ENCODE peak calls at places on chromosomes 6 and 20, in nine cellular contexts. R is heart right ventricle, H is lower lobe of right lung, X is K562, Q is foreskin fibroblast, P is psoas muscle, U is HFF-Myc, S is cardiac muscle cell, Z is endodermal cell. T is an unnamed sample.

GRCh38 chr20:34285450-34285849 is 17.7 kb downstream of the AHCY start:
- DNase-seq in R (no peak), X (no peak), S (no peak), Q (no peak), Z (no peak), P (no peak), U (no peak), H (no peak), T (no peak)

GRCh38 chr20:20466341-20466879 is 98.5 kb downstream of the INSM1 start:
- DNase-seq in X (no peak), H (no peak), Z (no peak), S (peak), U (no peak), R (no peak), P (peak), Q (peak), T (no peak)

GRCh38 chr6:94668896-94669295 is 908.4 kb upstream of the MANEA start:
- DNase-seq in Q (no peak), P (no peak), U (no peak), S (no peak), X (no peak), Z (no peak), H (no peak), R (no peak), T (no peak)

GRCh38 chr20:334578-334977 is 9.2 kb downstream of the SOX12 start:
- DNase-seq in R (no peak), Q (no peak), H (no peak), Z (no peak), S (no peak), U (no peak), P (no peak), X (no peak), T (no peak)

GRCh38 chr20:45011108-45011526 is 44.8 kb downstream of the STK4 start:
- DNase-seq in Z (peak), X (peak), R (peak), P (no peak), U (no peak), Q (peak), S (peak), H (no peak), T (no peak)

GRCh38 chr6:131862486-131862885 is 54.7 kb downstream of the ENPP1 start:
- DNase-seq in X (no peak), P (no peak), Z (no peak), H (no peak), Q (peak), R (no peak), S (no peak), U (no peak), T (no peak)

GRCh38 chr6:114108119-114109002 is 137.4 kb upstream of the HDAC2 start:
- DNase-seq in P (peak), Q (peak), X (peak), Z (peak), H (peak), S (peak), R (peak), U (peak), T (no peak)

GRCh38 chr20:9573598-9573997 is 59.2 kb downstream of the LAMP5 start:
- DNase-seq in P (no peak), Q (no peak), R (no peak), X (no peak), U (no peak), H (no peak), S (no peak), Z (peak), T (no peak)

GRCh38 chr6:8462694-8463093 is 27.3 kb upstream of the SLC35B3 start:
- DNase-seq in R (no peak), P (no peak), Z (no peak), Q (no peak), H (no peak), U (no peak), X (no peak), S (no peak), T (no peak)

GRCh38 chr20:23165307-23165750 is 79.2 kb upstream of the CD93 start:
- DNase-seq in U (no peak), R (no peak), S (no peak), Q (no peak), Z (peak), H (peak), X (no peak), P (no peak), T (no peak)

GRCh38 chr20:58021481-58021880 is 207.0 kb downstream of the ANKRD60 start:
- DNase-seq in S (peak), Q (no peak), U (no peak), H (no peak), R (peak), X (peak), P (peak), Z (peak), T (no peak)

GRCh38 chr6:144673807-144674206 is 388.7 kb downstream of the UTRN start:
- DNase-seq in P (no peak), S (no peak), H (no peak), U (no peak), R (no peak), X (no peak), Q (no peak), Z (no peak), T (no peak)

GRCh38 chr6:4134841-4135664 is at the start of gene ECI2:
- DNase-seq in P (peak), R (peak), Z (no peak), U (no peak), X (peak), S (no peak), H (peak), Q (peak), T (no peak)

GRCh38 chr6:124962617-124963415 is 579 bp downstream of the RNF217 start:
- DNase-seq in H (peak), U (no peak), Z (peak), Q (peak), S (peak), R (peak), X (peak), P (peak), T (no peak)

GRCh38 chr20:4919047-4919704 is 82.1 kb downstream of the SLC23A2 start:
- DNase-seq in X (no peak), Q (no peak), U (no peak), Z (peak), S (no peak), H (no peak), R (no peak), P (no peak), T (no peak)

GRCh38 chr6:166204852-166205650 is 37.4 kb upstream of the TBXT start:
- DNase-seq in X (no peak), U (no peak), P (no peak), Z (peak), S (no peak), H (no peak), R (no peak), Q (no peak), T (no peak)

GRCh38 chr6:41638002-41638800 is at the start of gene MDFI:
- DNase-seq in Z (peak), H (no peak), R (no peak), P (no peak), X (no peak), S (peak), Q (no peak), U (no peak), T (no peak)

GRCh38 chr6:166032366-166033171 is 135.1 kb downstream of the TBXT start:
- DNase-seq in X (no peak), P (peak), R (peak), U (no peak), S (peak), H (no peak), Q (peak), Z (peak), T (peak)

GRCh38 chr6:42049116-42049809 is 1.1 kb upstream of the TAF8 start:
- DNase-seq in X (no peak), R (no peak), P (peak), Z (no peak), H (no peak), U (no peak), Q (no peak), S (no peak), T (no peak)

GRCh38 chr6:16711551-16712249 is 49.6 kb downstream of the ATXN1 start:
- DNase-seq in P (no peak), H (no peak), R (no peak), U (no peak), Q (peak), X (no peak), Z (no peak), S (peak), T (no peak)

GRCh38 chr6:20699402-20699801 is 165.1 kb downstream of the CDKAL1 start:
- DNase-seq in S (no peak), X (no peak), R (no peak), Z (no peak), U (no peak), Q (no peak), H (no peak), P (no peak), T (no peak)

GRCh38 chr6:3396503-3397180 is 60.2 kb downstream of the SLC22A23 start:
- DNase-seq in S (no peak), H (no peak), X (no peak), R (no peak), Z (no peak), Q (no peak), P (no peak), U (no peak), T (no peak)

GRCh38 chr20:36097751-36098151 is 56.8 kb upstream of the EPB41L1 start:
- DNase-seq in X (no peak), H (no peak), U (no peak), S (no peak), Z (peak), R (no peak), Q (no peak), P (no peak), T (no peak)

GRCh38 chr6:3654898-3655297 is 96.6 kb downstream of the PXDC1 start:
- DNase-seq in Q (no peak), R (no peak), S (no peak), H (no peak), U (no peak), Z (no peak), P (no peak), X (no peak), T (no peak)

GRCh38 chr6:169639653-169640278 is 62.1 kb downstream of the WDR27 start:
- DNase-seq in U (no peak), P (no peak), S (no peak), Q (no peak), X (no peak), R (no peak), H (peak), Z (no peak), T (no peak)

GRCh38 chr6:126701799-126702198 is 361.9 kb downstream of the CENPW start:
- DNase-seq in Q (peak), R (no peak), H (no peak), Z (no peak), P (no peak), S (no peak), U (no peak), X (no peak), T (no peak)

GRCh38 chr6:68087399-68088133 is 547.5 kb upstream of the ADGRB3 start:
- DNase-seq in X (no peak), R (no peak), U (no peak), P (no peak), Q (peak), S (peak), H (no peak), Z (no peak), T (no peak)

GRCh38 chr6:391559-392440 is at the start of gene IRF4:
- DNase-seq in R (no peak), U (no peak), S (no peak), Z (peak), X (no peak), H (no peak), Q (peak), P (no peak), T (no peak)

GRCh38 chr20:46709459-46710148 is at the start of gene SLC2A10:
- DNase-seq in Z (peak), H (peak), P (peak), X (peak), Q (peak), R (peak), S (peak), U (no peak), T (no peak)

GRCh38 chr6:130994319-130995097 is 68.5 kb downstream of the EPB41L2 start:
- DNase-seq in X (no peak), R (no peak), H (no peak), Q (no peak), P (no peak), U (no peak), S (no peak), Z (peak), T (no peak)

GRCh38 chr6:38593419-38593818 is 46.3 kb downstream of the BTBD9 start:
- DNase-seq in X (no peak), R (no peak), S (peak), Z (no peak), U (no peak), P (no peak), H (no peak), Q (no peak), T (no peak)

GRCh38 chr20:56343861-56344381 is 14.9 kb upstream of the FAM210B start:
- DNase-seq in H (peak), S (peak), X (peak), Q (peak), R (no peak), U (no peak), P (peak), Z (peak), T (no peak)

GRCh38 chr20:61118429-61119224 is 133.4 kb upstream of the CDH4 start:
- DNase-seq in Q (no peak), U (no peak), S (no peak), P (no peak), H (no peak), Z (no peak), X (no peak), R (no peak), T (no peak)

GRCh38 chr6:34154668-34155447 is 9.0 kb upstream of the GRM4 start:
- DNase-seq in S (peak), Z (peak), U (no peak), P (peak), X (peak), R (no peak), H (no peak), Q (peak), T (no peak)

GRCh38 chr6:44349904-44350649 is 7.6 kb downstream of the SPATS1 start:
- DNase-seq in U (no peak), X (no peak), H (no peak), Z (no peak), R (no peak), S (no peak), P (no peak), Q (no peak), T (no peak)

GRCh38 chr6:154371337-154371736 is 14.7 kb upstream of the IPCEF1 start:
- DNase-seq in Z (no peak), R (no peak), X (no peak), P (no peak), U (no peak), S (no peak), H (no peak), Q (no peak), T (no peak)

GRCh38 chr20:57736738-57737347 is 27.0 kb upstream of the PMEPA1 start:
- DNase-seq in U (no peak), Z (no peak), R (no peak), X (no peak), P (no peak), S (no peak), H (peak), Q (no peak), T (no peak)

GRCh38 chr6:109834595-109835437 is 143.3 kb upstream of the GPR6 start:
- DNase-seq in S (no peak), Z (no peak), U (peak), Q (peak), R (no peak), H (no peak), X (no peak), P (no peak), T (no peak)

GRCh38 chr6:164401871-164402270 is 907.5 kb downstream of the C6orf118 start:
- DNase-seq in Q (no peak), U (no peak), P (no peak), S (no peak), Z (no peak), H (no peak), R (no peak), X (no peak), T (no peak)

DNA sequence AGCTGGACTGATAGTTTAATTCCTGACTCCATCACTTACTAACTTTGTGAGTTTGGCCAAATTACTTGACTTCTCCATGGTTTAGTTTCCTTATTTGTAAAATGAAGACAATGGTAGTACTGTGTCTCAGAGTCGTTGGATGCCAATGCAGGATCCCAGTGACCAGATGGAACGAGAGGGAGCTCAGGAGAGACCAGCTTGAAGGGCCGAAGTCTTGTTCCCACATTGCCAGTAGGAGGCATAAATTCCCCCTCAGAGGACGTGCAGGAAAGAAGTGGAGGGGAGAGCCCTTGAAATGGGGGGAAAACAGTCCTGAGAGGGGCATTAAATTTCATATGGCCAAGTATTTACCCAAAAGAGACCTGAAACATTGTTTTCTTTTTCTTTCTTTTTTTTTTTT is 2.1 kb upstream of the MUC22 start:
- DNase-seq in Q (no peak), Z (no peak), S (no peak), X (no peak), H (no peak), U (no peak), R (no peak), P (no peak), T (no peak)
- TF ChIP-seq CTCF in Q (no peak), Z (peak), S (no peak), X (peak), H (no peak), U (no peak), R (no peak), P (no peak), T (peak)

GRCh38 chr6:129280719-129281118 is 397.8 kb downstream of the LAMA2 start:
- DNase-seq in U (no peak), H (no peak), Q (no peak), P (no peak), Z (no peak), S (no peak), X (no peak), R (no peak), T (no peak)
- H3K4me3 ChIP-seq in U (no peak), H (no peak), Q (no peak), P (no peak), Z (no peak), S (no peak), X (no peak), R (no peak), T (no peak)

GRCh38 chr20:50646483-50646996 is 44.8 kb downstream of the RIPOR3 start:
- DNase-seq in U (no peak), S (peak), H (no peak), X (no peak), P (no peak), R (no peak), Z (no peak), Q (peak), T (no peak)
- TF ChIP-seq CTCF in U (peak), S (peak), H (peak), X (peak), P (peak), R (no peak), Z (peak), Q (peak), T (peak)

DNA sequence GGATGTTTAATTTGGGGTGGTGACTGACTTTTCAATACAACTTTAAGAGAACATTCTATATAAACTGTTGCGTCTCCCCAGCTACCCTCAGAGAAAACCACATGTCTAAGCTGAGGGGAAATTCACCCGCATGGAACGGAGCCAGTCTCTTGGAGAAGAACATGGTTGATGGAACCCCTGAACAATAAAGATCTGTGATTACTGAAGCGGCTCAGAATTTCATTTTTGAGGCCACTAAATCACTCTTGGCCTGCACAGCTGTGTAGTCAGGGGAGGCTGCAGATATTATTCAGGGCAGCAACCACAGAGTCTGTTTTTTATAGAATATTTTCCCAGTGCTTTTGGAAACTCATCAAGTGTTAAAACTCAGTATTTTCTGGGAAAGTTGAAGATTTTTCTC is 73.8 kb downstream of the EYA4 start:
- DNase-seq in H (no peak), Z (no peak), U (no peak), X (no peak), Q (no peak), R (no peak), P (no peak), S (no peak), T (no peak)
- H3K4me3 ChIP-seq in H (no peak), Z (no peak), U (no peak), X (no peak), Q (no peak), R (no peak), P (no peak), S (no peak), T (no peak)

DNA sequence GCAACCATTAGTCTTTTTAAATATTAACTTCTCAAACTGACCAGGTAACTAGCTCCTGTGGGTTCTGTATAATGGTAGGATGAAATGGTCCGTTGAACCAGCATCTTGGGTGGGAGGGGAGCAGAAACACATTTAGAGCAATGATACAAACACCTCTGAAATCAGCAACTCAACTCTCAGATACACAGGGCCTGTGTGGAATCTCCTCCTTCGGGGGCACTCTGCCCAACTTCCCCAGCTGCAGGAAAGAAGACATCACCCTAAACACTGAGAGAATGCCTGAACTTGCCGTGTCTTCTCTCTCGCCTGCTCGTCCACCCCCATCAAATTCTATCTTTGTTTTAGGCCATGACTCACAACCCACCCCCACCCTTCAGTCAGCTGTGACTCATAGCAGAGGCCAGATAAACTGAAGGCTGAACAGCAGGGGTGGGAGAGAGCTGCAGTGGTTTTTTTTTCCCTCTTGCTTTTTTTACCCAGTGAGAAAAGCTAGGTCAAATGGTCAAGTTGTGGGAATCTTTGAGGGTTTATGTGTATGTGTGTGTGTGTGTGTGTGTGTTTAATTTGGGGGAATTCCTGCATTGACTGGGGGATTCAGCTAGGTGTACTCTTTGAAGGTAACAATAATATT is 593.4 kb upstream of the JAG1 start:
- DNase-seq in X (peak), H (no peak), S (peak), Q (peak), P (peak), R (peak), U (peak), Z (peak), T (peak)
- TF ChIP-seq CTCF in X (no peak), H (no peak), S (peak), Q (peak), P (no peak), R (no peak), U (no peak), Z (no peak), T (peak)